ENCODE peak calls at places on chromosomes 4 and X, in nine cellular contexts. Y is activated T-cell treated with anti-CD3 and anti-CD28 coated beads, Interleukin-2, amount 50 U/mL, for 48 hours; I is dorsolateral prefrontal cortex; H is activated gamma-delta T cell; X is H1; E is M059J; W is B cell; R is heart left ventricle; J is AG04449. S is an unnamed sample.

GRCh38 chr4:183407128-183407585 is 37.3 kb upstream of the CDKN2AIP start:
- DNase-seq in Y (peak), I (peak), H (peak), X (peak), E (peak), W (peak), R (peak), J (no peak), S (peak)

GRCh38 chrX:44872319-44872816 is 620 bp upstream of the KDM6A start:
- DNase-seq in Y (no peak), I (no peak), H (no peak), X (no peak), E (peak), W (peak), R (no peak), J (no peak), S (peak)

GRCh38 chr4:28229092-28229491 is 1368.5 kb downstream of the STIM2 start:
- DNase-seq in Y (no peak), I (no peak), H (no peak), X (no peak), E (peak), W (no peak), R (no peak), J (no peak), S (peak)

GRCh38 chrX:11341274-11342256 is 48.4 kb downstream of the AMELX start:
- DNase-seq in Y (no peak), I (no peak), H (no peak), X (no peak), E (peak), W (peak), R (peak), J (no peak), S (peak)

GRCh38 chrX:103877571-103877970 is 45.5 kb upstream of the RAB9B start:
- DNase-seq in Y (no peak), I (no peak), H (no peak), X (no peak), E (peak), W (no peak), R (no peak), J (no peak), S (no peak)

GRCh38 chr4:7516116-7516772 is 81.5 kb upstream of the PSAPL1 start:
- DNase-seq in Y (no peak), I (no peak), H (no peak), X (no peak), E (no peak), W (no peak), R (no peak), J (no peak), S (no peak)

GRCh38 chr4:3220586-3221494 is 28.1 kb upstream of the MSANTD1 start:
- DNase-seq in Y (no peak), I (no peak), H (no peak), X (no peak), E (no peak), W (no peak), R (no peak), J (no peak), S (no peak)

GRCh38 chr4:143384381-143384994 is 47.8 kb downstream of the GAB1 start:
- DNase-seq in Y (no peak), I (no peak), H (no peak), X (no peak), E (peak), W (no peak), R (no peak), J (no peak), S (peak)

GRCh38 chrX:16986169-16986568 is 39.7 kb downstream of the REPS2 start:
- DNase-seq in Y (no peak), I (no peak), H (no peak), X (no peak), E (no peak), W (no peak), R (no peak), J (no peak), S (no peak)

GRCh38 chr4:109665783-109666455 is 37.3 kb downstream of the CASP6 start:
- DNase-seq in Y (no peak), I (no peak), H (no peak), X (no peak), E (no peak), W (no peak), R (no peak), J (no peak), S (no peak)

GRCh38 chr4:13903061-13903460 is 275.5 kb upstream of the BOD1L1 start:
- DNase-seq in Y (no peak), I (no peak), H (no peak), X (no peak), E (no peak), W (no peak), R (no peak), J (no peak), S (peak)

GRCh38 chr4:3305610-3306371 is 13.0 kb downstream of the RGS12 start:
- DNase-seq in Y (no peak), I (peak), H (no peak), X (no peak), E (peak), W (no peak), R (no peak), J (no peak), S (peak)

GRCh38 chr4:155787113-155787710 is 28.4 kb downstream of the GUCY1B1 start:
- DNase-seq in Y (no peak), I (no peak), H (no peak), X (no peak), E (peak), W (peak), R (no peak), J (no peak), S (peak)

GRCh38 chr4:16496501-16496900 is 270.2 kb upstream of the TAPT1 start:
- DNase-seq in Y (no peak), I (no peak), H (no peak), X (no peak), E (peak), W (no peak), R (no peak), J (peak), S (peak)

GRCh38 chr4:7434766-7435150 is at the start of gene PSAPL1:
- DNase-seq in Y (no peak), I (no peak), H (no peak), X (no peak), E (peak), W (no peak), R (no peak), J (no peak), S (peak)

GRCh38 chrX:19514791-19515614 is at the start of gene MAP3K15:
- DNase-seq in Y (peak), I (no peak), H (no peak), X (peak), E (peak), W (peak), R (no peak), J (no peak), S (no peak)